ENCODE peak calls at places on chromosome 16, in nine cellular contexts. Q is GM23248; A is HCT116; I is effector memory CD4-positive, alpha-beta T cell; L is SK-N-SH; D is upper lobe of right lung; S is cardiac muscle cell; Z is fibroblast of lung; U is MG63. V is an unnamed sample.

GRCh38 chr16:24834459-24835335 is 11.1 kb upstream of the SLC5A11 start:
- DNase-seq in Q (peak; percentile 58), A (peak; percentile 18), I (no peak), L (peak; percentile 39), D (no peak), S (peak; percentile 54), Z (peak; percentile 64), U (peak; percentile 34), V (no peak)

GRCh38 chr16:79430129-79430789 is 170.3 kb downstream of the MAF start:
- DNase-seq in Q (no peak), A (no peak), I (no peak), L (peak; percentile 61), D (no peak), S (peak; percentile 69), Z (no peak), U (no peak), V (no peak)

GRCh38 chr16:65641693-65642289 is 519.9 kb upstream of the CDH11 start:
- DNase-seq in Q (no peak), A (no peak), I (no peak), L (no peak), D (no peak), S (no peak), Z (no peak), U (no peak), V (no peak)

GRCh38 chr16:4207683-4208528 is 34.0 kb downstream of the SRL start:
- DNase-seq in Q (no peak), A (no peak), I (no peak), L (no peak), D (no peak), S (no peak), Z (no peak), U (no peak), V (no peak)

GRCh38 chr16:31201511-31202401 is 804 bp downstream of the PYCARD start:
- DNase-seq in Q (peak; percentile 45), A (no peak), I (no peak), L (peak; percentile 50), D (peak; percentile 66), S (no peak), Z (peak; percentile 21), U (no peak), V (no peak)

GRCh38 chr16:15996432-15997109 is 47.2 kb downstream of the ABCC1 start:
- DNase-seq in Q (peak; percentile 87), A (peak; percentile 65), I (no peak), L (peak; percentile 52), D (peak; percentile 67), S (no peak), Z (peak; percentile 97), U (peak; percentile 95), V (no peak)

GRCh38 chr16:57628008-57628781 is at the start of gene ADGRG1:
- DNase-seq in Q (peak; percentile 98), A (peak; percentile 71), I (peak; percentile 11), L (peak; percentile 80), D (no peak), S (peak; percentile 34), Z (peak; percentile 93), U (peak; percentile 99), V (no peak)

GRCh38 chr16:3304370-3304769 is 860 bp downstream of the TIGD7 start:
- DNase-seq in Q (peak; percentile 32), A (no peak), I (no peak), L (no peak), D (no peak), S (no peak), Z (peak; percentile 31), U (no peak), V (no peak)

GRCh38 chr16:17166095-17166494 is 304.7 kb downstream of the XYLT1 start:
- DNase-seq in Q (peak; percentile 5), A (no peak), I (no peak), L (no peak), D (no peak), S (peak; percentile 27), Z (peak; percentile 5), U (no peak), V (no peak)

GRCh38 chr16:30921748-30922419 is 1.5 kb upstream of the FBXL19 start:
- DNase-seq in Q (peak; percentile 97), A (peak; percentile 81), I (peak; percentile 74), L (peak; percentile 92), D (peak; percentile 92), S (peak; percentile 97), Z (peak; percentile 89), U (peak; percentile 85), V (peak; percentile 80)

GRCh38 chr16:62548095-62548494 is 511.9 kb upstream of the CDH8 start:
- DNase-seq in Q (no peak), A (no peak), I (no peak), L (no peak), D (no peak), S (no peak), Z (no peak), U (no peak), V (no peak)

GRCh38 chr16:75192606-75193264 is 14.2 kb downstream of the CTRB2 start:
- DNase-seq in Q (no peak), A (no peak), I (no peak), L (no peak), D (no peak), S (no peak), Z (no peak), U (no peak), V (no peak)
- H3K27me3 ChIP-seq in Q (peaks cover 6% of the 10 kb centered on the region), A (no peaks in the 10 kb centered on the region), I (no peaks in the 10 kb centered on the region), L (no peaks in the 10 kb centered on the region), D (no peaks in the 10 kb centered on the region), S (no peaks in the 10 kb centered on the region), Z (peaks cover 13% of the 10 kb centered on the region), U (no peaks in the 10 kb centered on the region), V (no peaks in the 10 kb centered on the region)

GRCh38 chr16:634996-635395 is 1.1 kb downstream of the METTL26 start:
- DNase-seq in Q (no peak), A (no peak), I (no peak), L (no peak), D (no peak), S (no peak), Z (no peak), U (no peak), V (no peak)
- H3K4me3 ChIP-seq in Q (peak overlapping the region; percentile 90), A (peak overlapping the region; percentile 61), I (no peak overlapping the region), L (peak overlapping the region; percentile 78), D (peak overlapping the region; percentile 93), S (no peak overlapping the region), Z (peak overlapping the region; percentile 85), U (peak overlapping the region; percentile 63), V (peak overlapping the region; percentile 86)

GRCh38 chr16:84554627-84555328 is 50.3 kb upstream of the MEAK7 start:
- DNase-seq in Q (no peak), A (no peak), I (no peak), L (no peak), D (no peak), S (no peak), Z (no peak), U (no peak), V (no peak)

GRCh38 chr16:84555418-84556196 is 51.1 kb upstream of the MEAK7 start:
- DNase-seq in Q (no peak), A (no peak), I (no peak), L (no peak), D (no peak), S (no peak), Z (no peak), U (no peak), V (no peak)

GRCh38 chr16:84557504-84557903 is 53.0 kb upstream of the MEAK7 start:
- DNase-seq in Q (no peak), A (no peak), I (no peak), L (no peak), D (no peak), S (no peak), Z (no peak), U (peak; percentile 51), V (no peak)

GRCh38 chr16:84559311-84559932 is 55.0 kb upstream of the MEAK7 start:
- DNase-seq in Q (no peak), A (no peak), I (no peak), L (no peak), D (no peak), S (no peak), Z (no peak), U (no peak), V (no peak)

DNA sequence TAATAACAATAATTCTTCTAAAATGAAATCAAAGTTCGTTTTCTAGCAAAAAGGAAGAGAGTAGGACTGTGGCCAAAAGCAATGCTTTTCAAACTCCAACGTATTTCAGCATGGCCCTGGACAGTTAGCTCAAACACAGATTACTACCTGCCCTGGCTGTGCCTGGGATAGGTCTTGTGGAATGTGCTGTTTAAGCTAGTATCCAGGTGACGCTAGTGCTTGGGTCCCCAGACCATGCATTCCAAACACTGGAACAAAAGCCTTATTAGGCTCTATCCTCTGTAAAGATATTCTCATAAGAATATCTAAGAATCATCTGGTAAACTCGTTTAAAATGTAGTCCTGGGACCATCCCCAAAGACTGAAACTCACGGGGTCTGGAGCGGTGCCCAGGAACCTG is 52.6 kb upstream of the MEAK7 start:
- DNase-seq in Q (no peak), A (no peak), I (no peak), L (no peak), D (no peak), S (no peak), Z (no peak), U (no peak), V (no peak)
- H3K27me3 ChIP-seq in Q (no peaks in the 10 kb centered on the region), A (no peaks in the 10 kb centered on the region), I (no peaks in the 10 kb centered on the region), L (no peaks in the 10 kb centered on the region), D (no peaks in the 10 kb centered on the region), S (no peaks in the 10 kb centered on the region), Z (no peaks in the 10 kb centered on the region), U (no peaks in the 10 kb centered on the region), V (no peaks in the 10 kb centered on the region)

GRCh38 chr16:73145166-73145565 is 97.2 kb upstream of the ZFHX3 start:
- DNase-seq in Q (no peak), A (no peak), I (no peak), L (no peak), D (no peak), S (no peak), Z (no peak), U (no peak), V (no peak)

GRCh38 chr16:73142069-73142880 is 94.3 kb upstream of the ZFHX3 start:
- DNase-seq in Q (no peak), A (no peak), I (no peak), L (no peak), D (no peak), S (no peak), Z (no peak), U (no peak), V (no peak)

GRCh38 chr16:73140944-73141343 is 93.0 kb upstream of the ZFHX3 start:
- DNase-seq in Q (no peak), A (no peak), I (no peak), L (no peak), D (no peak), S (no peak), Z (no peak), U (no peak), V (no peak)

GRCh38 chr16:73143681-73144370 is 95.9 kb upstream of the ZFHX3 start:
- DNase-seq in Q (peak; percentile 33), A (no peak), I (no peak), L (no peak), D (no peak), S (no peak), Z (peak; percentile 47), U (peak; percentile 1), V (no peak)

GRCh38 chr16:73142995-73143394 is 95.1 kb upstream of the ZFHX3 start:
- DNase-seq in Q (no peak), A (no peak), I (no peak), L (no peak), D (no peak), S (no peak), Z (no peak), U (no peak), V (no peak)
- H3K4me3 ChIP-seq in Q (no peak overlapping the region), A (no peak overlapping the region), I (no peak overlapping the region), L (no peak overlapping the region), D (no peak overlapping the region), S (no peak overlapping the region), Z (no peak overlapping the region), U (no peak overlapping the region), V (no peak overlapping the region)

GRCh38 chr16:75931043-75931442 is 204.8 kb upstream of the CPHXL start:
- DNase-seq in Q (no peak), A (no peak), I (no peak), L (no peak), D (no peak), S (no peak), Z (peak; percentile 89), U (peak; percentile 29), V (no peak)
- H3K27me3 ChIP-seq in Q (no peaks in the 10 kb centered on the region), A (peaks cover 2% of the 10 kb centered on the region), I (no peaks in the 10 kb centered on the region), L (no peaks in the 10 kb centered on the region), D (no peaks in the 10 kb centered on the region), S (peaks cover 2% of the 10 kb centered on the region), Z (no peaks in the 10 kb centered on the region), U (no peaks in the 10 kb centered on the region), V (no peaks in the 10 kb centered on the region)